ENCODE peak calls at places on chromosomes 12 and 14, in nine cellular contexts. B is H7; K is CD8-positive, alpha-beta T cell; H is fibroblast of pulmonary artery; G is A549; W is AG09309; D is cardiac fibroblast; Z is heart right ventricle; X is cardiac muscle cell. S is an unnamed sample.

GRCh38 chr14:40221428-40221827 is 789.2 kb upstream of the FBXO33 start:
- DNase-seq in B (no peak), K (no peak), H (no peak), G (no peak), W (no peak), D (no peak), Z (no peak), X (no peak), S (no peak)

GRCh38 chr12:8108808-8109398 is 14.5 kb upstream of the CLEC4A start:
- DNase-seq in B (peak), K (peak), H (peak), G (peak), W (peak), D (peak), Z (peak), X (peak), S (peak)

GRCh38 chr14:78985668-78986073 is 815.5 kb downstream of the NRXN3 start:
- DNase-seq in B (peak), K (no peak), H (peak), G (no peak), W (no peak), D (peak), Z (no peak), X (no peak), S (no peak)

GRCh38 chr12:94994312-94994711 is 9.2 kb downstream of the NDUFA12 start:
- DNase-seq in B (no peak), K (no peak), H (peak), G (peak), W (peak), D (peak), Z (no peak), X (peak), S (no peak)

GRCh38 chr14:104927901-104928300 is 3.2 kb downstream of the PLD4 start:
- DNase-seq in B (peak), K (no peak), H (no peak), G (no peak), W (no peak), D (no peak), Z (no peak), X (no peak), S (no peak)

GRCh38 chr12:9132008-9132535 is 16.4 kb upstream of the A2M start:
- DNase-seq in B (no peak), K (no peak), H (no peak), G (peak), W (no peak), D (no peak), Z (no peak), X (no peak), S (no peak)

GRCh38 chr14:61109288-61109687 is 128.2 kb downstream of the SLC38A6 start:
- DNase-seq in B (no peak), K (no peak), H (no peak), G (no peak), W (no peak), D (no peak), Z (no peak), X (no peak), S (no peak)

GRCh38 chr12:68435816-68436215 is 103.7 kb upstream of the MDM1 start:
- DNase-seq in B (no peak), K (no peak), H (peak), G (peak), W (no peak), D (peak), Z (no peak), X (peak), S (no peak)

GRCh38 chr14:93858896-93859295 is 68.2 kb upstream of the FAM181A start:
- DNase-seq in B (no peak), K (no peak), H (no peak), G (no peak), W (no peak), D (no peak), Z (no peak), X (no peak), S (no peak)

GRCh38 chr14:61188936-61189808 is 92.0 kb downstream of the TMEM30B start:
- DNase-seq in B (peak), K (no peak), H (peak), G (peak), W (no peak), D (peak), Z (peak), X (peak), S (no peak)

GRCh38 chr14:101122114-101122854 is 218.8 kb upstream of the RTL1 start:
- DNase-seq in B (peak), K (no peak), H (no peak), G (no peak), W (no peak), D (no peak), Z (no peak), X (no peak), S (no peak)

GRCh38 chr12:128690641-128691040 is 133.1 kb downstream of the SLC15A4 start:
- DNase-seq in B (no peak), K (no peak), H (no peak), G (no peak), W (no peak), D (no peak), Z (no peak), X (no peak), S (no peak)

GRCh38 chr14:71588576-71589215 is 343.5 kb upstream of the RGS6 start:
- DNase-seq in B (no peak), K (no peak), H (no peak), G (no peak), W (no peak), D (no peak), Z (no peak), X (no peak), S (no peak)

GRCh38 chr12:104603545-104603973 is 146.8 kb downstream of the CHST11 start:
- DNase-seq in B (no peak), K (no peak), H (no peak), G (peak), W (no peak), D (peak), Z (no peak), X (no peak), S (no peak)

GRCh38 chr14:77822307-77822706 is 22.4 kb downstream of the ADCK1 start:
- DNase-seq in B (no peak), K (no peak), H (no peak), G (no peak), W (no peak), D (no peak), Z (no peak), X (no peak), S (no peak)

GRCh38 chr14:76282581-76282980 is 93.4 kb upstream of the ESRRB start:
- DNase-seq in B (no peak), K (no peak), H (no peak), G (no peak), W (no peak), D (no peak), Z (no peak), X (no peak), S (no peak)

GRCh38 chr12:14771651-14772137 is 31.6 kb downstream of the WBP11 start:
- DNase-seq in B (peak), K (peak), H (no peak), G (peak), W (no peak), D (no peak), Z (no peak), X (no peak), S (peak)

GRCh38 chr14:100155049-100155621 is 4.3 kb downstream of the DEGS2 start:
- DNase-seq in B (peak), K (no peak), H (peak), G (peak), W (no peak), D (peak), Z (no peak), X (peak), S (no peak)

GRCh38 chr14:60648934-60649814 is at the start of gene SIX1:
- DNase-seq in B (peak), K (no peak), H (peak), G (peak), W (peak), D (peak), Z (peak), X (peak), S (no peak)

GRCh38 chr14:80567905-80568512 is 356.7 kb upstream of the DIO2 start:
- DNase-seq in B (no peak), K (no peak), H (no peak), G (no peak), W (no peak), D (peak), Z (no peak), X (peak), S (no peak)

GRCh38 chr14:43697003-43697402 is 810.1 kb downstream of the FSCB start:
- DNase-seq in B (no peak), K (no peak), H (no peak), G (no peak), W (no peak), D (no peak), Z (no peak), X (no peak), S (no peak)

GRCh38 chr14:103708750-103709187 is 6.5 kb downstream of the XRCC3 start:
- DNase-seq in B (no peak), K (no peak), H (no peak), G (no peak), W (no peak), D (no peak), Z (no peak), X (no peak), S (no peak)

GRCh38 chr14:91580886-91581615 is 70.9 kb upstream of the PPP4R3A start:
- DNase-seq in B (no peak), K (no peak), H (no peak), G (no peak), W (no peak), D (no peak), Z (no peak), X (no peak), S (no peak)

GRCh38 chr12:3816266-3816665 is 56.9 kb downstream of the PARP11 start:
- DNase-seq in B (no peak), K (no peak), H (no peak), G (no peak), W (no peak), D (no peak), Z (no peak), X (no peak), S (no peak)

GRCh38 chr12:1220127-1221092 is 229.4 kb downstream of the ERC1 start:
- DNase-seq in B (no peak), K (no peak), H (peak), G (peak), W (no peak), D (no peak), Z (no peak), X (no peak), S (no peak)

GRCh38 chr12:3077572-3078081 is 448 bp downstream of the TSPAN9 start:
- DNase-seq in B (no peak), K (no peak), H (peak), G (no peak), W (no peak), D (peak), Z (peak), X (peak), S (no peak)

GRCh38 chr12:42729532-42729895 is 140.0 kb upstream of the PRICKLE1 start:
- DNase-seq in B (no peak), K (no peak), H (no peak), G (no peak), W (no peak), D (no peak), Z (no peak), X (no peak), S (no peak)

GRCh38 chr14:88016768-88017167 is 11.8 kb downstream of the GPR65 start:
- DNase-seq in B (no peak), K (no peak), H (no peak), G (no peak), W (no peak), D (no peak), Z (no peak), X (no peak), S (no peak)

GRCh38 chr12:57850924-57851323 is 4.4 kb upstream of the CTDSP2 start:
- DNase-seq in B (peak), K (no peak), H (no peak), G (no peak), W (no peak), D (no peak), Z (no peak), X (no peak), S (no peak)

GRCh38 chr14:24705840-24706239 is 71.8 kb upstream of the GZMB start:
- DNase-seq in B (no peak), K (no peak), H (no peak), G (no peak), W (no peak), D (no peak), Z (no peak), X (no peak), S (no peak)

GRCh38 chr14:68932219-68932618 is 46.9 kb downstream of the ACTN1 start:
- DNase-seq in B (no peak), K (no peak), H (no peak), G (no peak), W (no peak), D (peak), Z (no peak), X (no peak), S (no peak)

GRCh38 chr12:6224550-6224949 is 24.4 kb downstream of the CD9 start:
- DNase-seq in B (no peak), K (no peak), H (no peak), G (no peak), W (no peak), D (no peak), Z (no peak), X (peak), S (no peak)

GRCh38 chr12:43057561-43057960 is 468.0 kb upstream of the PRICKLE1 start:
- DNase-seq in B (no peak), K (no peak), H (peak), G (no peak), W (no peak), D (peak), Z (no peak), X (peak), S (no peak)

GRCh38 chr12:70733385-70733784 is 96.2 kb upstream of the PTPRB start:
- DNase-seq in B (peak), K (no peak), H (peak), G (peak), W (peak), D (peak), Z (peak), X (peak), S (no peak)

GRCh38 chr12:88591343-88591742 is 11.1 kb upstream of the KITLG start:
- DNase-seq in B (no peak), K (no peak), H (no peak), G (no peak), W (peak), D (no peak), Z (no peak), X (no peak), S (no peak)

GRCh38 chr14:94340533-94340932 is 17.4 kb upstream of the SERPINA6 start:
- DNase-seq in B (no peak), K (no peak), H (no peak), G (no peak), W (no peak), D (no peak), Z (no peak), X (no peak), S (no peak)

GRCh38 chr12:32395031-32395430 is 4.3 kb upstream of the FGD4 start:
- DNase-seq in B (no peak), K (no peak), H (no peak), G (no peak), W (no peak), D (no peak), Z (no peak), X (no peak), S (no peak)

GRCh38 chr14:100975668-100976067 is 72.1 kb upstream of the RTL1 start:
- DNase-seq in B (no peak), K (no peak), H (no peak), G (no peak), W (no peak), D (peak), Z (no peak), X (no peak), S (no peak)

GRCh38 chr12:48000878-48001321 is 3.4 kb downstream of the COL2A1 start:
- DNase-seq in B (peak), K (no peak), H (peak), G (peak), W (peak), D (peak), Z (peak), X (peak), S (no peak)
- H3K4me3 ChIP-seq in B (peak), K (no peak), H (peak), G (peak), W (peak), D (peak), Z (peak), X (peak), S (no peak)

GRCh38 chr12:92136021-92136735 is 9.5 kb downstream of the BTG1 start:
- DNase-seq in B (no peak), K (no peak), H (no peak), G (no peak), W (no peak), D (no peak), Z (no peak), X (no peak), S (no peak)

GRCh38 chr12:92139634-92140555 is 5.8 kb downstream of the BTG1 start:
- DNase-seq in B (no peak), K (no peak), H (no peak), G (no peak), W (no peak), D (peak), Z (no peak), X (no peak), S (no peak)

GRCh38 chr12:92138626-92139025 is 7.0 kb downstream of the BTG1 start:
- DNase-seq in B (no peak), K (no peak), H (no peak), G (no peak), W (no peak), D (peak), Z (no peak), X (no peak), S (no peak)

GRCh38 chr12:92136883-92137582 is 8.6 kb downstream of the BTG1 start:
- DNase-seq in B (no peak), K (no peak), H (peak), G (peak), W (peak), D (peak), Z (no peak), X (peak), S (no peak)

GRCh38 chr12:92138144-92138543 is 7.5 kb downstream of the BTG1 start:
- DNase-seq in B (no peak), K (no peak), H (no peak), G (no peak), W (no peak), D (peak), Z (no peak), X (no peak), S (no peak)
- H3K4me3 ChIP-seq in B (no peak), K (peak), H (no peak), G (peak), W (no peak), D (no peak), Z (no peak), X (peak), S (peak)

GRCh38 chr12:51820721-51821422 is 27.6 kb downstream of the FIGNL2 start:
- DNase-seq in B (peak), K (peak), H (peak), G (peak), W (no peak), D (peak), Z (peak), X (peak), S (peak)
- H3K4me3 ChIP-seq in B (peak), K (peak), H (peak), G (peak), W (no peak), D (peak), Z (peak), X (peak), S (peak)

GRCh38 chr14:98369344-98369743 is 902.7 kb downstream of the BCL11B start:
- DNase-seq in B (no peak), K (no peak), H (no peak), G (no peak), W (no peak), D (no peak), Z (no peak), X (no peak), S (no peak)

GRCh38 chr14:98370352-98370751 is 901.6 kb downstream of the BCL11B start:
- DNase-seq in B (no peak), K (no peak), H (no peak), G (no peak), W (no peak), D (no peak), Z (no peak), X (no peak), S (no peak)

GRCh38 chr14:98368214-98368613 is 903.8 kb downstream of the BCL11B start:
- DNase-seq in B (no peak), K (no peak), H (no peak), G (no peak), W (no peak), D (no peak), Z (no peak), X (no peak), S (no peak)

GRCh38 chr14:98368916-98369315 is 903.1 kb downstream of the BCL11B start:
- DNase-seq in B (no peak), K (no peak), H (no peak), G (no peak), W (no peak), D (no peak), Z (no peak), X (no peak), S (no peak)

DNA sequence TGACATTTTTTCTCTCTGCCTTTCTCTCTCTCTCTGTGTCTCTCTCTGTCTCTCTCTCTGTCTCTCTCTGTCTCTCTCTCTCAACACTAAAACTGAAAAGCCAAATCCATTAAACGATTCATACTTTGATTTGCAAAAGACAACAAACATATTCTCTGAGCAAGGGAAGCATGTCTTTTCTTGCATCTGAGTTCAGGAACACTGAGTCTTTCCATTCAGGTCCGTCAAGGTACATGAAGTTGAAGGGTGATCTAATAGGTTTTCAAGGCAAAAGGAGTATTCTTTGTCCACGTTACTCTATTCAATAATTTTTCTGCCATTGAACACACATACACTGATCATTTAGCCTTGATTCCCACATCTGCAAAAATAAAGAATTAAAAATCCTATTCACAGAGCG is 900.9 kb downstream of the BCL11B start:
- DNase-seq in B (no peak), K (no peak), H (no peak), G (no peak), W (no peak), D (no peak), Z (no peak), X (no peak), S (no peak)
- H3K4me3 ChIP-seq in B (no peak), K (no peak), H (no peak), G (no peak), W (no peak), D (no peak), Z (no peak), X (no peak), S (no peak)

GRCh38 chr12:120847392-120848157 is 56.6 kb downstream of the SPPL3 start:
- DNase-seq in B (no peak), K (no peak), H (no peak), G (no peak), W (no peak), D (peak), Z (no peak), X (no peak), S (no peak)
- H3K4me3 ChIP-seq in B (no peak), K (no peak), H (no peak), G (no peak), W (no peak), D (no peak), Z (no peak), X (no peak), S (no peak)

DNA sequence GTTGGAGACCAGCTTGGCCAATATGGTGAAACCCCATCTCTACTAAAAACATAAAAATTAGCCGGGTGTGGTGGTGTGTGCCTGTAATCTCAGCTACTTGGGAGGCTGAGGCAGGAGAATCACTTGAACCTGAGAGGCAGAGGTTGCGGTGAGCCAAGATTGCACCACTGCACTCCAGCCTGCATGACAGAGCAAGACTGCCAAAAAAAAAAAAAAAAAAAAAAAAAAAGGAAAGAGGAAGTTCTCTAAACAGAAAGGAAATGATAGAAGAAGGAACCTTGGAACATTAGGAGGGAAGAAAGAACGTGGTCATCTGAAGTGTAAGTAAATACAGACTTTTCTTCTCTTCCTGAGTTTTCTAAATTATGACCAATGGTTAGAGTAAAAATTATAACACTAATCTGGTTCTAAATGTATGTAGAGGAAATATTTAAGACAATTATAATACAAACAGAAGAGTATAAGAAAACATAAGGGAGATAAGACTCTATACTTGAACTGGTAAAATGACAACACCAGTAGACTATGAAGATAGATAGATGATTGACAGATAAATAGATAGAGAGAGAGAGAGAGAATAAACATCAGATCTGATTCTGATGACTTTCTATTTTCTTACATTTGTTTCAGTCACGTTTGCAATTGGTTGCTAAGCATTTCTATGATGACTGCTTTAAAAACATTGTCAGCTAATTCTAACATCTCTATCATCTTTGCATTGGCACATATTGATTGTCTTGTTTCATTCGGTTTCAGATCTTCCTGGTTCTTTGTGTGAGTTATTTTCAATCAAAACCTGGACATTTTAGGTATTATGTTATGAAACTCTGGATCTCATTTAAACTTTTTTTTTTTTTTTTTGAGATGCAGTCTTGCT is 12.9 kb upstream of the CORO1C start:
- DNase-seq in B (no peak), K (no peak), H (no peak), G (no peak), W (no peak), D (peak), Z (no peak), X (no peak), S (no peak)
- H3K4me3 ChIP-seq in B (no peak), K (no peak), H (no peak), G (no peak), W (no peak), D (no peak), Z (no peak), X (no peak), S (no peak)

GRCh38 chr14:102573591-102574046 is 18.8 kb upstream of the RCOR1 start:
- DNase-seq in B (peak), K (no peak), H (no peak), G (no peak), W (no peak), D (no peak), Z (no peak), X (no peak), S (no peak)
- H3K4me3 ChIP-seq in B (no peak), K (no peak), H (no peak), G (no peak), W (no peak), D (no peak), Z (no peak), X (no peak), S (no peak)